ENCODE peak calls at places on chromosomes 11 and 22, in four cellular contexts. P is H1, M is HepG2, C is GM12878. R is an unnamed sample.

GRCh38 chr11:93143186-93143585 is 54.6 kb downstream of the SLC36A4 start:
- DNase-seq in C (no peak), P (no peak), M (no peak), R (no peak)

GRCh38 chr11:46300270-46300669 is 22.8 kb downstream of the CREB3L1 start:
- DNase-seq in P (no peak), M (no peak), C (no peak), R (no peak)

GRCh38 chr11:63022422-63022821 is 6.8 kb upstream of the SLC22A8 start:
- DNase-seq in M (no peak), C (no peak), P (no peak), R (no peak)

GRCh38 chr11:98365941-98366340 is 654.8 kb upstream of the CNTN5 start:
- DNase-seq in P (no peak), M (no peak), C (no peak), R (no peak)

GRCh38 chr22:37427128-37427710 is at the start of gene ELFN2:
- DNase-seq in M (no peak), C (no peak), P (no peak), R (no peak)

GRCh38 chr11:15826008-15826650 is 530.2 kb downstream of the SOX6 start:
- DNase-seq in P (no peak), C (no peak), M (no peak), R (no peak)

GRCh38 chr11:20403059-20403458 is 15.5 kb downstream of the PRMT3 start:
- DNase-seq in M (no peak), P (no peak), C (no peak), R (no peak)

GRCh38 chr11:83070878-83071640 is 638 bp downstream of the RAB30 start:
- DNase-seq in C (no peak), M (no peak), P (no peak), R (peak; percentile 17)

GRCh38 chr11:103737791-103738190 is 298.6 kb upstream of the DDI1 start:
- DNase-seq in P (no peak), C (no peak), M (no peak), R (no peak)

GRCh38 chr11:82980292-82980691 is 78.8 kb downstream of the DDIAS start:
- DNase-seq in P (no peak), C (no peak), M (no peak), R (no peak)

GRCh38 chr11:35847473-35847872 is 96.4 kb upstream of the LDLRAD3 start:
- DNase-seq in C (no peak), M (no peak), P (no peak), R (no peak)

GRCh38 chr11:60265373-60266214 is 14.9 kb upstream of the MS4A4A start:
- DNase-seq in P (no peak), M (peak; percentile 8), C (peak; percentile 44), R (peak; percentile 52)

GRCh38 chr11:7872913-7873312 is 58.2 kb downstream of the OR10A6 start:
- DNase-seq in C (no peak), P (no peak), M (no peak), R (no peak)

GRCh38 chr11:124114942-124115781 is at the start of gene VWA5A:
- DNase-seq in P (peak; percentile 70), M (peak; percentile 67), C (peak; percentile 20), R (peak; percentile 69)

GRCh38 chr11:29448246-29448877 is 568.5 kb downstream of the KCNA4 start:
- DNase-seq in P (no peak), C (no peak), M (no peak), R (no peak)

GRCh38 chr11:72189448-72190250 is 2.3 kb upstream of the FOLR1 start:
- DNase-seq in M (no peak), C (no peak), P (no peak), R (no peak)

GRCh38 chr22:42763965-42764480 is 43.4 kb upstream of the A4GALT start:
- DNase-seq in M (no peak), P (no peak), C (no peak), R (no peak)

GRCh38 chr11:68471360-68472340 is 11.1 kb downstream of the PPP6R3 start:
- DNase-seq in C (peak; percentile 32), P (peak; percentile 35), M (no peak), R (no peak)

GRCh38 chr11:116879789-116880402 is 42.5 kb upstream of the APOA1 start:
- DNase-seq in M (peak; percentile 65), P (no peak), C (peak; percentile 42), R (peak; percentile 48)

GRCh38 chr22:23530106-23530505 is 50.0 kb downstream of the IGLL1 start:
- DNase-seq in M (no peak), P (no peak), C (no peak), R (no peak)

GRCh38 chr11:114562166-114562916 is 2.7 kb upstream of the NXPE1 start:
- DNase-seq in C (no peak), M (no peak), P (no peak), R (no peak)

GRCh38 chr22:43993072-43993760 is 30.9 kb upstream of the PARVB start:
- DNase-seq in C (peak; percentile 5), P (peak; percentile 82), M (peak; percentile 34), R (peak; percentile 59)

GRCh38 chr11:3222941-3223905 is 4.6 kb upstream of the MRGPRG start:
- DNase-seq in C (no peak), M (no peak), P (no peak), R (no peak)

GRCh38 chr11:38392176-38392575 is 1794.1 kb upstream of the RAG2 start:
- DNase-seq in C (no peak), P (no peak), M (no peak), R (no peak)

GRCh38 chr11:27648840-27649239 is 51.4 kb downstream of the BDNF start:
- DNase-seq in C (no peak), P (no peak), M (no peak), R (no peak)

GRCh38 chr22:36391648-36392047 is 3.9 kb upstream of the MYH9 start:
- DNase-seq in C (no peak), M (no peak), P (no peak), R (no peak)

GRCh38 chr11:11296434-11296833 is 56.6 kb downstream of the CSNK2A3 start:
- DNase-seq in P (no peak), C (no peak), M (no peak), R (no peak)

GRCh38 chr11:2750601-2751522 is 51.1 kb upstream of the KCNQ1OT1 start:
- DNase-seq in M (no peak), P (no peak), C (no peak), R (no peak)

GRCh38 chr11:8178297-8178696 is 9.5 kb upstream of the RIC3 start:
- DNase-seq in P (no peak), M (no peak), C (no peak), R (no peak)

GRCh38 chr22:21686634-21687393 is 21.0 kb downstream of the PPIL2 start:
- DNase-seq in P (no peak), M (no peak), C (no peak), R (peak; percentile 68)

GRCh38 chr22:33919591-33920501 is at the start of gene LARGE1:
- DNase-seq in C (no peak), M (peak; percentile 13), P (peak; percentile 72), R (peak; percentile 18)

GRCh38 chr11:111951565-111951964 is 14.4 kb downstream of the DIXDC1 start:
- DNase-seq in P (no peak), C (no peak), M (no peak), R (no peak)
- TF ChIP-seq HDAC6 in P (no peak), C (no peak), M (no peak), R (no peak)

GRCh38 chr11:112016765-112017356 is 8.3 kb upstream of the DLAT start:
- DNase-seq in M (no peak), P (no peak), C (no peak), R (no peak)
- TF ChIP-seq HDAC6 in M (no peak), P (no peak), C (no peak), R (no peak)

GRCh38 chr11:65903068-65903481 is 2.9 kb upstream of the FOSL1 start:
- DNase-seq in C (no peak), P (no peak), M (peak; percentile 79), R (peak; percentile 56)
- TF ChIP-seq HDAC6 in C (no peak), P (no peak), M (no peak), R (no peak)

DNA sequence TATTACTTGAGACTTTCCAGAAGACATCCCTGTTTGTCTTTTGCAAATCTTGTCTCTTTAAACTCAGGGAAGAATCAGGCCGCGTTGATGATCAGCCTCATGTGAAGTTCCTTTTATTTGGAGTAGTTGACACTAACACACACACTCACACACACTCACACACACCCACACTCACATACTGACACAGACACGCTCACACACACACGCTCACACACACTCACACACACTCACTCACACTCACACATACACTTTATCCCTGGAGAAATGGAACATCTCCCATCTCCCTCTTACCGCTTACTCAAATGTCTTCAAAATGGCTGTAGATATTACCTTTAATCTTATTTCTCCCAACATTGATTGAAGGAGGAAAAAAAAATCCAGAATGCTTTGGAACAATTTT is 129.0 kb downstream of the PKNOX2 start:
- DNase-seq in P (no peak), M (no peak), C (no peak), R (no peak)
- TF ChIP-seq HDAC6 in P (no peak), M (no peak), C (no peak), R (no peak)

GRCh38 chr11:13228569-13228968 is 49.0 kb upstream of the BMAL1 start:
- DNase-seq in C (no peak), P (no peak), M (no peak), R (no peak)
- TF ChIP-seq HDAC6 in C (no peak), P (no peak), M (no peak), R (no peak)

GRCh38 chr11:95792200-95792599 is 1.9 kb downstream of the CEP57 start:
- DNase-seq in C (no peak), P (no peak), M (no peak), R (peak; percentile 47)
- TF ChIP-seq HDAC6 in C (no peak), P (no peak), M (no peak), R (no peak)

DNA sequence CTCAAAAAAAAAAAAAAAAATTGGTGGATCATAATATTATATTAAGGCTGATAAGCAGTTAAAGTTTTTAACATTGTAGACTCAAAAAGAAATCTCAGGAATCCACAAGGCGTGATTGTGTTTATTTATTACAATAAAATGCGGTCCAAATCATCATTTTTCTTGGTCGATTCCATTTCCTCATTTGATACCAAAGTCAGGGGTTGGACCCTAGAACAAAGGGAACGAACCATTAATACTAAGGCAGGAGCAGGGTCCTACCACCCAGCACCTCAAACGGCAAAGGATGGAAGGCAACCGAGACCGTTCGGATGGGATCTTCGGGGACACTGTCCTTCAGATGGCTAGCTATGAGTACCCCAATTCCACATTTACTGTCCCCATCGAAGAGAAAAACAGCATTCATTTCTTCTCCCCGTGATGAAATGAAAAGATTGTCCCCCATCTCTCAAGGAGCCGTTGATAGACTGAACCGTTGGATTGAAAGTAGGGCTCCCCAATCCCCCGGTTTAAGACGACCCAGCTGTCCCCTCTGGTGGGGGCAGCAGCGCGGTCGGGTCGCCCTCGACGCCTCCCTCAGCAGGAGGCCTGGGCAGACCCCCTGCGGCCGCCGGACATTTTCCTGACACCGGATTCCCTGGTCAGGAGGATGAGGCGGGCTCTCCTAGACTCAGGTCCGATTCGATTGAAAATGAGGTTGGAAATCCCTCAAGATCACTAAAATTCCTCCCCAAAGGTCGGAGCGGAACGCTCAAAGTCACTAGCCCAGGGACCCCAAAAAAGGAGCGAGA is 607 bp downstream of the DMC1 start:
- DNase-seq in M (no peak), C (no peak), P (peak; percentile 80), R (peak; percentile 16)
- TF ChIP-seq HDAC6 in M (no peak), C (no peak), P (no peak), R (no peak)